ENCODE peak calls at places on chromosomes 4 and X, in six cellular contexts. R, K, Y, T, L and W are unnamed samples.

GRCh38 chrX:51272638-51273037 is 60.0 kb upstream of the NUDT10 start:
- DNase-seq in T (no peak), R (no peak), K (no peak), L (no peak), Y (no peak), W (no peak)

GRCh38 chr4:38381788-38382187 is 282.2 kb upstream of the KLF3 start:
- DNase-seq in T (no peak), L (no peak), Y (no peak), R (no peak), K (no peak), W (no peak)

GRCh38 chrX:40105016-40105790 is 7.4 kb upstream of the BCOR start:
- DNase-seq in Y (peak), T (no peak), L (peak), K (peak), R (no peak), W (peak)

GRCh38 chr4:168151313-168151712 is 59.0 kb downstream of the ANXA10 start:
- DNase-seq in K (peak), L (no peak), R (no peak), Y (no peak), T (no peak), W (no peak)

GRCh38 chr4:4358093-4358840 is 28.6 kb upstream of the NSG1 start:
- DNase-seq in L (no peak), R (no peak), K (no peak), Y (no peak), T (no peak), W (no peak)

GRCh38 chr4:48268956-48269860 is at the start of gene TEC:
- DNase-seq in K (peak), T (peak), L (peak), R (peak), Y (no peak), W (peak)

GRCh38 chrX:9279271-9279596 is 185.6 kb upstream of the TBL1X start:
- DNase-seq in Y (no peak), L (no peak), K (no peak), T (no peak), R (no peak), W (peak)

GRCh38 chr4:13285336-13285735 is 198.8 kb downstream of the RAB28 start:
- DNase-seq in T (no peak), Y (no peak), L (no peak), R (no peak), K (no peak), W (no peak)

GRCh38 chr4:72243641-72244040 is 211.8 kb downstream of the NPFFR2 start:
- DNase-seq in R (no peak), L (no peak), T (no peak), K (no peak), Y (no peak), W (no peak)

GRCh38 chr4:53780736-53781400 is 189.6 kb upstream of the LNX1 start:
- DNase-seq in K (no peak), T (no peak), R (no peak), Y (no peak), L (no peak), W (no peak)

GRCh38 chr4:7806724-7807123 is 132.9 kb downstream of the AFAP1 start:
- DNase-seq in L (no peak), K (no peak), T (no peak), Y (no peak), R (no peak), W (no peak)

GRCh38 chr4:4296283-4296846 is 6.3 kb downstream of the ZBTB49 start:
- DNase-seq in T (no peak), R (no peak), Y (no peak), L (no peak), K (no peak), W (no peak)

GRCh38 chrX:48939417-48940228 is 17.8 kb downstream of the OTUD5 start:
- DNase-seq in T (no peak), Y (no peak), L (no peak), R (no peak), K (no peak), W (no peak)

GRCh38 chr4:139593091-139593564 is 37.1 kb upstream of the SETD7 start:
- DNase-seq in R (no peak), T (no peak), Y (no peak), L (peak), K (peak), W (peak)

GRCh38 chr4:78721739-78722138 is 54.4 kb upstream of the BMP2K start:
- DNase-seq in T (no peak), L (no peak), K (peak), Y (no peak), R (no peak), W (no peak)

GRCh38 chrX:12794654-12795053 is 3.4 kb downstream of the PRPS2 start:
- DNase-seq in T (no peak), R (no peak), K (no peak), Y (no peak), L (peak), W (peak)

GRCh38 chrX:28586891-28587635 is at the start of gene IL1RAPL1:
- DNase-seq in R (no peak), T (peak), K (peak), L (peak), Y (no peak), W (peak)

GRCh38 chr4:139540161-139540560 is 15.9 kb downstream of the SETD7 start:
- DNase-seq in K (no peak), Y (no peak), R (no peak), T (no peak), L (no peak), W (peak)

GRCh38 chr4:81724925-81725329 is 253.2 kb upstream of the RASGEF1B start:
- DNase-seq in L (peak), Y (no peak), R (peak), T (no peak), K (peak), W (peak)